ENCODE peak calls at places on chromosome 13, in six cellular contexts. E is lower lobe of right lung, I is Peyer's patch, R is neural progenitor cell, F is adrenal gland, H is brain microvascular endothelial cell. W is an unnamed sample.

GRCh38 chr13:21037656-21038055 is 23.7 kb downstream of the LATS2 start:
- DNase-seq in F (no peak), E (no peak), H (no peak), I (peak; percentile 42), R (no peak), W (no peak)

GRCh38 chr13:70249332-70250064 is 141.2 kb upstream of the KLHL1 start:
- DNase-seq in R (peak; percentile 29), F (no peak), I (no peak), E (no peak), H (peak; percentile 88), W (peak; percentile 78)

GRCh38 chr13:30647824-30648521 is 30.3 kb downstream of the USPL1 start:
- DNase-seq in R (no peak), H (no peak), E (no peak), I (no peak), F (no peak), W (no peak)

GRCh38 chr13:84400711-84401110 is 518.4 kb upstream of the SLITRK1 start:
- DNase-seq in F (no peak), I (no peak), R (no peak), H (peak; percentile 42), E (no peak), W (peak; percentile 76)

GRCh38 chr13:40060318-40061007 is 405.0 kb downstream of the COG6 start:
- DNase-seq in R (no peak), H (peak; percentile 79), E (no peak), I (no peak), F (no peak), W (peak; percentile 93)

GRCh38 chr13:40401911-40402776 is 264.3 kb downstream of the FOXO1 start:
- DNase-seq in F (peak; percentile 99), H (peak; percentile 97), I (peak; percentile 96), E (peak; percentile 95), R (no peak), W (peak; percentile 99)

GRCh38 chr13:105506463-105506862 is 1029.0 kb downstream of the EFNB2 start:
- DNase-seq in F (no peak), E (no peak), I (no peak), H (no peak), R (no peak), W (no peak)

GRCh38 chr13:29935309-29935981 is 85.0 kb upstream of the UBL3 start:
- DNase-seq in I (peak; percentile 88), R (no peak), H (no peak), F (no peak), E (peak; percentile 59), W (no peak)

GRCh38 chr13:20274466-20274865 is 42.3 kb upstream of the GJB6 start:
- DNase-seq in I (no peak), H (no peak), F (no peak), E (no peak), R (no peak), W (no peak)

GRCh38 chr13:79581870-79582315 is 100.9 kb downstream of the NDFIP2 start:
- DNase-seq in I (no peak), F (no peak), R (peak; percentile 65), E (no peak), H (peak; percentile 52), W (peak; percentile 60)

GRCh38 chr13:35817642-35818576 is 313.3 kb downstream of the DCLK1 start:
- DNase-seq in H (no peak), I (no peak), R (no peak), E (no peak), F (no peak), W (no peak)

GRCh38 chr13:74246398-74246975 is 112.3 kb upstream of the KLF12 start:
- DNase-seq in E (no peak), F (peak; percentile 2), R (no peak), I (no peak), H (peak; percentile 56), W (peak; percentile 71)

GRCh38 chr13:67554296-67554695 is 324.2 kb upstream of the PCDH9 start:
- DNase-seq in H (no peak), R (no peak), I (no peak), F (no peak), E (no peak), W (peak; percentile 31)

GRCh38 chr13:20456737-20457136 is 68.9 kb downstream of the CRYL1 start:
- DNase-seq in R (no peak), F (no peak), H (no peak), I (no peak), E (no peak), W (no peak)

GRCh38 chr13:84032116-84032515 is 149.8 kb upstream of the SLITRK1 start:
- DNase-seq in E (no peak), R (no peak), H (no peak), F (no peak), I (no peak), W (peak; percentile 12)

GRCh38 chr13:66117573-66117972 is 1112.6 kb downstream of the PCDH9 start:
- DNase-seq in E (no peak), H (no peak), I (no peak), R (no peak), F (no peak), W (no peak)

GRCh38 chr13:40477623-40478608 is 188.5 kb downstream of the FOXO1 start:
- DNase-seq in F (peak; percentile 54), I (no peak), R (peak; percentile 18), H (peak; percentile 24), E (peak; percentile 57), W (peak; percentile 43)

GRCh38 chr13:29888306-29888705 is 37.9 kb upstream of the UBL3 start:
- DNase-seq in R (no peak), F (no peak), I (no peak), H (no peak), E (no peak), W (peak; percentile 46)

GRCh38 chr13:97440598-97440997 is 6.6 kb downstream of the RAP2A start:
- DNase-seq in H (no peak), F (no peak), R (no peak), I (no peak), E (no peak), W (peak; percentile 38)

GRCh38 chr13:95035311-95036109 is 265.7 kb downstream of the ABCC4 start:
- DNase-seq in I (no peak), E (no peak), H (no peak), F (no peak), R (no peak), W (no peak)

GRCh38 chr13:108787709-108788394 is 158.4 kb downstream of the MYO16 start:
- DNase-seq in E (no peak), I (no peak), R (no peak), F (no peak), H (no peak), W (no peak)

GRCh38 chr13:74062933-74063332 is 71.3 kb downstream of the KLF12 start:
- DNase-seq in R (no peak), I (peak; percentile 59), E (no peak), H (peak; percentile 75), F (peak; percentile 24), W (peak; percentile 87)

GRCh38 chr13:109369357-109370052 is 416.9 kb downstream of the IRS2 start:
- DNase-seq in I (no peak), F (no peak), R (no peak), H (no peak), E (no peak), W (no peak)

GRCh38 chr13:82010780-82011179 is 1669.9 kb upstream of the SPRY2 start:
- DNase-seq in F (no peak), I (no peak), H (no peak), E (no peak), R (no peak), W (peak; percentile 17)

GRCh38 chr13:97395437-97396136 is 38.4 kb upstream of the RAP2A start:
- DNase-seq in I (no peak), R (no peak), H (peak; percentile 5), F (no peak), E (no peak), W (peak; percentile 34)

GRCh38 chr13:114065926-114066774 is 66.3 kb downstream of the RASA3 start:
- DNase-seq in R (no peak), I (peak; percentile 80), F (peak; percentile 37), H (no peak), E (peak; percentile 51), W (no peak)
- H3K4me3 ChIP-seq in R (no peak overlapping the region), I (peak overlapping the region; percentile 37), F (no peak overlapping the region), H (no peak overlapping the region), E (peak overlapping the region; percentile 44), W (no peak overlapping the region)

DNA sequence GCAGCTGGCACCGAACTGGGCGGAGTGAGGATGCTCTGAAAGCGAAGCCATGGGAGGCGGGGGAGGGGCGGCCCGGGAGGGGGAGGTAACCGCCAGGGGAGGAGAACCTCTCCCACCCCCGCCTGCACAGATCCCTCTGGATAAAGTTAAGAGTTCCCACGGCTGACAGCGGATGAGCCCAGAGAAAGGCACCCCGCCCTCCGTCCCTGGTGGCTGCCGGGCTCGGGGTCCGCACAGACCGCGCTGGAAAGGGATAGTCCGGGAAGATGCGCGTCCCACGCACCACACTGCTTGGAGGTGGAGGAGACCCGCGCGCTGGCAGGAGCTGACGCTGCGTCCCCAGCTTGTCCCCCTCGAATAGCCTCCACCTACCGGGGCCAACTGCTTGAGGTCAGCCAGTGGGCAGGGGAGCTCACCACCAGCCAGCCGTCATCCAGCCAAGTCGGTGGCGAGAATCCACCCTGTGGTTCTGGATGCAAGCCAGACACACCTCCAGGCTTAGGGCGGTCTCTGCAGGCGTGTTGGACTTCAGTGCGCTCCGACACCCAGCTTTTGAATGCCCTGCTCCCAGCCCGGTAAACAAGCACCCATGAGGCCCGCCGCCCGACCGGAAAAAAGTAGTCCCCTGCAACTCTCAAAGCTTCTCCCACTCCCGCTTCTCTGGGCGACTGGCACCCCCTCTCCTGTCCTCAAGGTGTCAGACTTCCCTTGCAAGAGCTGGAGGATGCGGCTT is at the start of gene TRPC4:
- DNase-seq in R (peak; percentile 86), F (no peak), H (peak; percentile 79), I (peak; percentile 47), E (peak; percentile 41), W (peak; percentile 89)
- TF ChIP-seq CTCF in R (peak; percentile 76), F (no peak), H (peak; percentile 82), I (no peak), E (no peak), W (peak; percentile 79)

DNA sequence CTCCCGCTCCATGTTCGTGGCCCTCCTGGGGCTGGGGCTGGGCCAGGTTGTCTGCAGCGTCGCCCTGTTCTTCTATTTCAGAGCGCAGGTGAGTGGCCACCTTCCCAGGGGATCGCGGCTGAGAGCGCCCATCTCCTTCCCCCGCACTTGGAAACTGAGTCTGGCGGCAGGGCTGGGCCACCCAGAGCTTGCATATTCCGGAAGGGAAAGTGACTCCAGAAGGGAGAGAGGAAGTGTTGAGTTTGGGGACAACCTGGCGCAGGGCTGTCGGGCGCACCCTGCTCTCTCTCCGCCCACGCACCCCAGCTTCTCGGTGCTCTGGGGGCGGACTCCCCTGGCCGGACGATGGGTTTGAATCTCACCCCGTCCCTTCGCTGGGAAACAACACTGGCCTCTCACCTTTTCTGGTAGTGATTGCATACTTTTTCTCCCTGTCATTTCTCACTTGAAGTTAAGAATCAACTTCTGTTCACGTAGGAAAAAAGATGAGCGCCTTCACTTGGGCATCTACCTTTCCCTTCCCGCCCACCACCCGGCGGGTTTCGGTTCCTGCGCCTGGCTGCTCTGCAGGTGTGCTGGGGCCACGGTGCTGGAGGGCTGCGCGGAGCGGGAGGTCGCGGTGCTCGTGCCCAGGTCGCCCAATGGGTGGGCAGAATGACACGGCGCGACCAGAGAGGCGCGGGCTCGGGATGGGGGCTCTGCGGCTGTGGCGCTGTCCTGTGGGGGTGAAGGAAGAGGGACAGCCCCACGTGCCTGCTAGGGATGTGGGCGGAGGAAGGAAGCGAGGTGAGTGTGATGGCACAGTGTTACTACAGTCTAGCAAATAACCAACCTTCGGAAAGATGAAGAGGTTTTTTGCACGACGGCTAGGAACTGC is 721 bp downstream of the TNFSF11 start:
- DNase-seq in H (no peak), F (no peak), R (peak; percentile 18), I (peak; percentile 59), E (no peak), W (peak; percentile 30)
- H3K4me3 ChIP-seq in H (peak overlapping the region; percentile 78), F (no peak overlapping the region), R (peak overlapping the region; percentile 62), I (peak overlapping the region; percentile 48), E (peak overlapping the region; percentile 47), W (peak overlapping the region; percentile 70)

DNA sequence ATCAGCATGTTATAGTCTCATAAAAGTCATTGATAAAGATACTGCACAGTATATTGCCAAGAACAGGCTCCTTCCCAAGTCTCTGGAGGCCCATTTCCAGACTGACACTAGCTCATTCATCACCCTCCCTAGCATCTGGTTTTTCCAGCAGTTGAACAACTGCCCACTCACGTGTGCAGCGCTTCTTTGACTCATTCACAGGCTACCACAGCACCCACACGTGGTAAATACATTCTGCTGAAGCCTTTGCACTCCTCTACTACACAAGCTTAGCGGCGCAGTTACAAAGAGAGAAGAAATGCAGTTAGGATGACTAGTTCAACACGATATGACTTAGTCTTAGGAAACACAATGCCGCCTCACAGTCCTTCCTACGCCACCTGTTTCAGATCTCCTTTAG is 87.7 kb downstream of the DOCK9 start:
- DNase-seq in H (peak; percentile 18), E (no peak), I (no peak), R (no peak), F (no peak), W (peak; percentile 60)
- TF ChIP-seq CTCF in H (no peak), E (no peak), I (no peak), R (no peak), F (no peak), W (no peak)